ENCODE peak calls at places on chromosomes 16 and 17, in seven cellular contexts. T is body of pancreas, S is neural progenitor cell, A is endodermal cell, E is H1, L is PC-9, C is right lobe of liver. P is an unnamed sample.
A peak's percentile ranks its signal among the peaks of the same experiment; 100 is the strongest.

GRCh38 chr17:38891441-38891840 is 21.6 kb downstream of the LASP1 start:
- DNase-seq in S (no peak), A (no peak), L (no peak), C (no peak), T (no peak), E (no peak), P (no peak)

GRCh38 chr17:5042152-5043022 is 7.2 kb upstream of the SLC52A1 start:
- DNase-seq in T (no peak), L (no peak), A (no peak), E (no peak), C (no peak), S (no peak), P (peak; percentile 38)

GRCh38 chr17:31428512-31428911 is 37.0 kb downstream of the RAB11FIP4 start:
- DNase-seq in S (no peak), A (no peak), L (no peak), E (no peak), C (no peak), T (peak; percentile 2), P (no peak)

GRCh38 chr17:66576473-66576872 is 258.4 kb upstream of the CACNG5 start:
- DNase-seq in L (no peak), A (no peak), C (no peak), E (no peak), S (no peak), T (no peak), P (no peak)

GRCh38 chr16:23434380-23434779 is 18.6 kb downstream of the COG7 start:
- DNase-seq in C (no peak), A (peak; percentile 54), S (peak; percentile 65), L (peak; percentile 63), T (peak; percentile 28), E (no peak), P (peak; percentile 13)

GRCh38 chr17:62626719-62627218 is 701 bp upstream of the MRC2 start:
- DNase-seq in E (no peak), C (no peak), L (no peak), S (peak; percentile 89), A (no peak), T (no peak), P (no peak)

GRCh38 chr17:78235885-78236284 is 4.5 kb downstream of the TMEM235 start:
- DNase-seq in C (no peak), A (peak; percentile 46), E (no peak), T (no peak), L (no peak), S (no peak), P (no peak)

GRCh38 chr17:77694391-77695363 is 263.8 kb upstream of the TNRC6C start:
- DNase-seq in E (no peak), C (no peak), A (peak; percentile 46), T (no peak), S (no peak), L (no peak), P (no peak)

GRCh38 chr17:45906927-45907622 is 12.7 kb downstream of the MAPT start:
- DNase-seq in C (no peak), E (no peak), A (no peak), L (no peak), S (no peak), T (no peak), P (no peak)

GRCh38 chr17:20966869-20967268 is 75.9 kb downstream of the USP22 start:
- DNase-seq in T (no peak), C (no peak), L (no peak), A (no peak), E (no peak), S (no peak), P (no peak)

GRCh38 chr16:19657831-19658230 is 60.2 kb downstream of the KNOP1 start:
- DNase-seq in A (no peak), T (no peak), L (no peak), C (no peak), S (no peak), E (no peak), P (no peak)

GRCh38 chr17:77322534-77323412 is 182.0 kb downstream of the SEC14L1 start:
- DNase-seq in T (peak; percentile 76), S (peak; percentile 23), C (peak; percentile 81), E (no peak), L (peak; percentile 90), A (peak; percentile 91), P (no peak)

DNA sequence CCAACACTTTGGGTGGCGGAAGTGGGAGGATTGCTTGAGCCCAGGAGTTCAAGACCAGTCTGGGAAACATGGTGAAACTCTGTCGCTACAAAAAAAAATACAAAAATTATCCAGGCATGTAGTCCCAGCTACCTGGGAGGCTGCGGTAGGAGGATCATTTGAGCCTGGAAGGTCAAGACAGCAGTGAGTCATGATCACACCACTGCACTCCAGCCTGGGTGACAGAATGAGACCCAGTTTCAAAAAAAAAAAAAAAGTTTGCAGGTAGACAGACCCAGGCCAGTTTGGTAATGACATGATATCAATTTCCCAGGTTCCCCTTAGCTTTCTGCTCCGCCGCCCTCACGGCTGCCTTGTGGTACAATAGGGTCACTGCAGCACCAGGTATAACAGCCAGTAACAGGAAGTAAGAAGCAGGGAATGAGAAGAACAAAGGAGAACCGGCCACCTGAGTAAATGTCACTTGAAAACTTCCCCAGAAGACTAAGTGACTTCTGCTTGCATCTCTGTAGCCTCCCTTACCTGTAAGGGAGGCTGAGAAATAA is 201.2 kb upstream of the HSBP1 start:
- DNase-seq in A (peak; percentile 66), T (no peak), E (no peak), C (no peak), S (no peak), L (no peak), P (no peak)
- TF ChIP-seq CTCF in A (peak; percentile 61), T (no peak), E (no peak), C (no peak), S (no peak), L (peak; percentile 24), P (no peak)

DNA sequence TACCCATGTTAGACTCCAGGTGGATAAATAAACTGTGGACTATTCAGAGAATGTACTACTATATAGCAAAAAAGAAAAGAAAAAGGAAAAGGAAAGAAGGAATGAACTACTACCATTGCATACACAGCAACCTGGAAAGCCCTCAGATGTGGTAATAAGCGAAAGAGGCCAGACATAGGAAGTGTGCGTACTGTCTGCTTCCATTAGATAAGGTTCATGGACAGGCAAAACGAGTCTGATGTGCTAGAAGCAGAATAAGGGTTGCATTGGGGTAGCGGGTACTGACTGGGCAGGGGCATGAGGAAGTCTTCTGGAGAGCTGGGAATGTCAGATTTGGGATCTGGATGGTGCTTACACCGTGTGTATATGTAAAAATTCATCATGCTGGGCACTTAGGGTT is 21.8 kb downstream of the CLEC16A start:
- DNase-seq in A (no peak), C (no peak), S (no peak), T (no peak), E (no peak), L (no peak), P (no peak)
- H3K27ac ChIP-seq in A (no peak overlapping the region), C (no peak overlapping the region), S (no peak overlapping the region), T (no peak overlapping the region), E (no peak overlapping the region), L (no peak overlapping the region), P (no peak overlapping the region)

DNA sequence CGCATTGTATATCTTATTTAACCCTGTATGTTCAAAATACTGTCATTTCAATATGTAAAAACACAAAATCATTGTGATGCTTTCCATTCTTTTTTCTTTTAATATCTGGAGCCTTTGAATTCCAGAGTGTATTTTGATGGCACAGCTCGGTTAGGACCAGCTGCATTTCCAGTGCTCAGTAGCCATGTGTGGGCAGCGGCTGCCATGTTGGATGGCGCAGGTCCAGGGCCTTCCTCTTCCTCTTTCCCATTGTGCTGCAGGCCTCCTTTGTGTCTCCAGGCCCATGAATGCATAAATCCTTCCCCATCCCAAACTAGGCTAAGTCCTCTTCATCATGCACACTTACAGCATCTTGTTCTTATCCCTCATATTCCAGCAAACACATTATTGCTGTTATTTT is 13.0 kb downstream of the IRX3 start:
- DNase-seq in T (no peak), L (no peak), C (no peak), S (no peak), A (no peak), E (no peak), P (no peak)
- H3K9me3 ChIP-seq in T (no peaks in the 10 kb centered on the region), L (no peaks in the 10 kb centered on the region), C (no peaks in the 10 kb centered on the region), S (no peaks in the 10 kb centered on the region), A (no peaks in the 10 kb centered on the region), E (no peaks in the 10 kb centered on the region), P (no peaks in the 10 kb centered on the region)

GRCh38 chr16:35431829-35432663 is 1972.6 kb downstream of the TP53TG3F start:
- DNase-seq in E (no peak), S (no peak), A (peak; percentile 68), C (no peak), L (no peak), T (no peak), P (no peak)
- TF ChIP-seq CTCF in E (peak; percentile 24), S (peak; percentile 42), A (peak; percentile 69), C (peak; percentile 55), L (peak; percentile 95), T (peak; percentile 44), P (no peak)

GRCh38 chr17:40122466-40122943 is 734 bp downstream of the MSL1 start:
- DNase-seq in T (peak; percentile 68), L (no peak), A (peak; percentile 89), S (peak; percentile 79), C (peak; percentile 50), E (no peak), P (no peak)
- H3K27ac ChIP-seq in T (peak overlapping the region; percentile 95), L (peak overlapping the region; percentile 6), A (peak overlapping the region; percentile 68), S (peak overlapping the region; percentile 86), C (peak overlapping the region; percentile 91), E (peak overlapping the region; percentile 80), P (peak overlapping the region; percentile 40)

GRCh38 chr17:22469101-22469880 is 777.0 kb downstream of the KCNJ18 start:
- DNase-seq in A (no peak), S (no peak), T (no peak), C (no peak), L (no peak), E (no peak), P (no peak)

GRCh38 chr17:22469941-22470340 is 777.6 kb downstream of the KCNJ18 start:
- DNase-seq in A (no peak), L (no peak), S (no peak), E (no peak), C (no peak), T (no peak), P (no peak)

GRCh38 chr17:22464041-22464440 is 771.7 kb downstream of the KCNJ18 start:
- DNase-seq in L (no peak), T (no peak), S (no peak), C (no peak), E (no peak), A (no peak), P (no peak)

GRCh38 chr17:22470411-22471175 is 778.3 kb downstream of the KCNJ18 start:
- DNase-seq in A (no peak), L (no peak), E (no peak), T (no peak), C (no peak), S (no peak), P (no peak)

GRCh38 chr17:22467720-22468119 is 775.4 kb downstream of the KCNJ18 start:
- DNase-seq in C (no peak), A (no peak), T (no peak), E (no peak), L (no peak), S (no peak), P (no peak)
- H3K9me3 ChIP-seq in C (no peaks in the 10 kb centered on the region), A (peaks cover 82% of the 10 kb centered on the region), T (no peaks in the 10 kb centered on the region), E (peaks cover 85% of the 10 kb centered on the region), L (no peaks in the 10 kb centered on the region), S (peaks cover 22% of the 10 kb centered on the region), P (no peaks in the 10 kb centered on the region)

P was measured in CD8-positive, alpha-beta T cell.